ENCODE peak calls at places on chromosomes 5 and 9, in four cellular contexts. H is endothelial cell, Z is H1, V is B cell. I is an unnamed sample.

GRCh38 chr5:171405615-171406014 is 13.8 kb upstream of the FGF18 start:
- DNase-seq in Z (no peak), H (no peak), V (no peak), I (no peak)

GRCh38 chr5:150188146-150188842 is 1.6 kb upstream of the SLC6A7 start:
- DNase-seq in V (no peak), H (no peak), Z (no peak), I (no peak)

GRCh38 chr5:78627175-78627574 is 21.4 kb downstream of the LHFPL2 start:
- DNase-seq in Z (no peak), H (no peak), V (no peak), I (no peak)

GRCh38 chr9:127754761-127755557 is 19.9 kb upstream of the TOR2A start:
- DNase-seq in Z (peak; percentile 38), V (no peak), H (peak; percentile 79), I (no peak)

GRCh38 chr5:33068786-33069185 is 357.7 kb downstream of the NPR3 start:
- DNase-seq in H (no peak), V (no peak), Z (no peak), I (no peak)

GRCh38 chr5:59661939-59662615 is 231.4 kb downstream of the PDE4D start:
- DNase-seq in Z (no peak), H (no peak), V (no peak), I (peak; percentile 5)

GRCh38 chr5:173242675-173243085 is 7.7 kb upstream of the NKX2-5 start:
- DNase-seq in V (no peak), H (peak; percentile 47), Z (no peak), I (no peak)

GRCh38 chr5:175257128-175257846 is 186.7 kb downstream of the DRD1 start:
- DNase-seq in V (no peak), Z (no peak), H (no peak), I (peak; percentile 3)

GRCh38 chr5:56490971-56491468 is 257.9 kb upstream of the ANKRD55 start:
- DNase-seq in V (no peak), H (no peak), Z (no peak), I (peak; percentile 59)

GRCh38 chr5:79834420-79835219 is 145.0 kb downstream of the CMYA5 start:
- DNase-seq in H (no peak), Z (no peak), V (no peak), I (no peak)

GRCh38 chr9:13279284-13280162 is at the start of gene MPDZ:
- DNase-seq in Z (peak; percentile 25), V (peak; percentile 25), H (peak; percentile 78), I (peak; percentile 2)

GRCh38 chr5:144202072-144202471 is 31.4 kb downstream of the KCTD16 start:
- DNase-seq in H (no peak), Z (no peak), V (no peak), I (no peak)

GRCh38 chr5:90530736-90531487 is 1.5 kb upstream of the LYSMD3 start:
- DNase-seq in H (no peak), V (no peak), Z (no peak), I (no peak)

GRCh38 chr5:167295686-167296015 is 995.8 kb upstream of the WWC1 start:
- DNase-seq in Z (no peak), V (no peak), H (no peak), I (no peak)

GRCh38 chr5:57383093-57383861 is 99.3 kb downstream of the ACTBL2 start:
- DNase-seq in H (no peak), V (no peak), Z (no peak), I (peak; percentile 31)

GRCh38 chr5:7629559-7629958 is 221.4 kb downstream of the CFAP90 start:
- DNase-seq in H (no peak), Z (no peak), V (no peak), I (no peak)

GRCh38 chr9:124137009-124137943 is 120.5 kb upstream of the NEK6 start:
- DNase-seq in V (no peak), Z (no peak), H (no peak), I (no peak)

GRCh38 chr9:128626181-128626580 is 30.5 kb downstream of the DYNC2I2 start:
- DNase-seq in H (no peak), Z (no peak), V (no peak), I (no peak)

GRCh38 chr5:127004721-127005120 is 25.6 kb downstream of the MARCHF3 start:
- DNase-seq in V (no peak), Z (no peak), H (no peak), I (no peak)

GRCh38 chr5:32559411-32559810 is 25.9 kb upstream of the SUB1 start:
- DNase-seq in V (no peak), Z (no peak), H (no peak), I (no peak)

GRCh38 chr9:126806336-126806735 is 1.5 kb downstream of the ZBTB43 start:
- DNase-seq in Z (no peak), H (no peak), V (no peak), I (no peak)

GRCh38 chr5:107365355-107366109 is 305.2 kb downstream of the EFNA5 start:
- DNase-seq in H (no peak), V (no peak), Z (no peak), I (no peak)

GRCh38 chr9:89815061-89815902 is 210.5 kb downstream of the GADD45G start:
- DNase-seq in V (peak; percentile 23), H (no peak), Z (no peak), I (no peak)

DNA sequence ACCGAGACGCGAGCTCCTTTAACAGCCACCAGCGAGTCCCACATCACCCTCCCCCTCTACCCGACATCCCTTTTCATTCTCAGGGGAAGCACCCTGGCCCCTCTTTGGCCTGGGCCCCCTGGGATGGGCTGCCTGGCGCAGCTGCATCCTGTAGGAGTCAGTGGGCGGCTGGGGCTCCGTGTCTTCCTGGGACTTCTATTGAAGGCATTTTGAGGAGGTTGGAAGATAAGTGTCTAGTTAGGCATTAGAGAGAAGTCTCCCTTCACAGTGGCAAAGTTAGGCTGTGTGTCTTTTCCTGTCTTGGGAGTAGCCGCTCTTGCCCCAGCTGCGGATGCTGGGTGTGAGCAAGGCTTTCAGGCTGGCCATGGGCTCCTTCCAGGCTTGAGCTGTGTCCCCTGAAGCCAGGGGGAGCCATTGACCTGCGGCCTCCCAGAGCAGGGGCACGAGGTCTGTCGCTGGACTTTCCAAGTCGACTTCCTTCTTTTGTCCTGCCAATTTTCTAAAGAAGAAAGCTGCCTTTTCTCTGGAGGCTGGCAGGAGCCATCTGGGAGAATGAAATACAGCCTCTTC is 18.6 kb upstream of the NKD2 start:
- DNase-seq in H (peak; percentile 73), Z (no peak), V (no peak), I (no peak)
- TF ChIP-seq CTCF in H (no peak), Z (peak; percentile 64), V (no peak), I (no peak)

GRCh38 chr5:138643040-138643791 is 68.0 kb upstream of the HSPA9 start:
- DNase-seq in Z (no peak), V (no peak), H (no peak), I (no peak)
- TF ChIP-seq CTCF in Z (no peak), V (no peak), H (no peak), I (no peak)

GRCh38 chr9:113934826-113935676 is 58.9 kb downstream of the ZNF618 start:
- DNase-seq in Z (no peak), V (no peak), H (no peak), I (no peak)
- TF ChIP-seq CTCF in Z (peak; percentile 14), V (no peak), H (no peak), I (no peak)

GRCh38 chr5:317086-317811 is 4.3 kb upstream of the AHRR start:
- DNase-seq in H (peak; percentile 79), V (peak; percentile 63), Z (peak; percentile 50), I (peak; percentile 83)
- TF ChIP-seq CTCF in H (no peak), V (peak; percentile 29), Z (peak; percentile 92), I (peak; percentile 86)

GRCh38 chr5:160359816-160360215 is 10.6 kb downstream of the C1QTNF2 start:
- DNase-seq in Z (no peak), V (no peak), H (no peak), I (no peak)

GRCh38 chr5:160361624-160362023 is 8.8 kb downstream of the C1QTNF2 start:
- DNase-seq in V (no peak), H (no peak), Z (no peak), I (no peak)

GRCh38 chr5:160363122-160363521 is 7.3 kb downstream of the C1QTNF2 start:
- DNase-seq in Z (no peak), H (no peak), V (no peak), I (no peak)

GRCh38 chr5:160357861-160358411 is 12.5 kb downstream of the C1QTNF2 start:
- DNase-seq in V (no peak), H (no peak), Z (no peak), I (no peak)

GRCh38 chr5:160360310-160360709 is 10.1 kb downstream of the C1QTNF2 start:
- DNase-seq in Z (no peak), H (no peak), V (no peak), I (no peak)
- TF ChIP-seq CTCF in Z (peak; percentile 38), H (no peak), V (no peak), I (no peak)

GRCh38 chr5:136056336-136056735 is 27.5 kb downstream of the TGFBI start:
- DNase-seq in H (no peak), Z (no peak), V (no peak), I (no peak)

GRCh38 chr5:136057401-136057951 is 28.7 kb downstream of the TGFBI start:
- DNase-seq in H (no peak), Z (no peak), V (no peak), I (no peak)

GRCh38 chr5:136056771-136057335 is 28.1 kb downstream of the TGFBI start:
- DNase-seq in H (no peak), V (no peak), Z (no peak), I (no peak)

GRCh38 chr5:136058972-136059354 is 30.2 kb downstream of the TGFBI start:
- DNase-seq in V (no peak), H (no peak), Z (no peak), I (no peak)

GRCh38 chr5:136058031-136058971 is 29.5 kb downstream of the TGFBI start:
- DNase-seq in Z (no peak), V (no peak), H (peak; percentile 35), I (no peak)
- TF ChIP-seq CTCF in Z (peak; percentile 72), V (no peak), H (peak; percentile 57), I (no peak)

I was measured in activated CD8-positive, alpha-beta T cell treated with anti-CD3 and anti-CD28 coated beads for 36 hours.